ENCODE peak calls at places on chromosomes 5 and 9, in ten cellular contexts. A is endodermal cell; R is amniotic epithelial cell; N is activated CD8-positive, alpha-beta memory T cell treated with anti-CD3 and anti-CD28 coated beads for 48 hours; Y is NCI-H526 treated with DMSO at 0.1 percent for 48 hours; Z is fibroblast of pulmonary artery; G is HFF-Myc; C is dermis microvascular lymphatic vessel endothelial cell; B is bronchial epithelial cell; H is stimulated activated CD4-positive, alpha-beta T cell treated with anti-CD3 and anti-CD28 coated beads, Interleukin-12 subunit alpha, Interleukin-12 subunit beta, amount 100 ng/mL, for 48 hours. S is an unnamed sample.

GRCh38 chr5:115831163-115831768 is 10.1 kb downstream of the ATG12 start:
- DNase-seq in C (no peak), N (no peak), R (peak), H (no peak), Z (peak), Y (no peak), B (peak), A (peak), G (no peak), S (peak)

GRCh38 chr9:88530051-88530450 is 4.9 kb upstream of the NXNL2 start:
- DNase-seq in G (peak), N (no peak), A (no peak), H (no peak), Y (no peak), C (no peak), Z (peak), B (peak), R (peak), S (no peak)

GRCh38 chr5:58496488-58496887 is 5.3 kb downstream of the GAPT start:
- DNase-seq in A (peak), N (no peak), G (no peak), H (no peak), B (no peak), R (no peak), C (no peak), Z (no peak), Y (no peak), S (peak)

GRCh38 chr5:122362361-122362760 is 50.3 kb downstream of the SNCAIP start:
- DNase-seq in H (no peak), G (no peak), B (no peak), Y (no peak), R (peak), A (no peak), N (no peak), C (no peak), Z (peak), S (peak)

GRCh38 chr5:61331407-61332368 is at the start of gene ZSWIM6:
- DNase-seq in B (peak), H (peak), R (peak), A (peak), C (peak), Y (peak), N (peak), G (peak), Z (peak), S (peak)

GRCh38 chr5:111901303-111901702 is 144.3 kb upstream of the NREP start:
- DNase-seq in H (no peak), B (no peak), R (no peak), G (no peak), Z (no peak), A (no peak), C (no peak), Y (no peak), N (no peak), S (no peak)

GRCh38 chr5:146078566-146078965 is 26.8 kb downstream of the PLAC8L1 start:
- DNase-seq in N (no peak), Z (no peak), C (no peak), B (no peak), R (no peak), A (peak), Y (no peak), G (no peak), H (no peak), S (peak)

GRCh38 chr9:125632321-125633115 is 74.5 kb downstream of the MAPKAP1 start:
- DNase-seq in Y (peak), A (no peak), C (no peak), R (peak), Z (no peak), H (peak), N (peak), B (peak), G (no peak), S (no peak)

GRCh38 chr9:137947012-137947411 is 69.4 kb downstream of the CACNA1B start:
- DNase-seq in N (no peak), C (no peak), G (no peak), B (no peak), H (no peak), A (no peak), R (no peak), Y (no peak), Z (no peak), S (no peak)

GRCh38 chr5:179975713-179976030 is 68.0 kb upstream of the TBC1D9B start:
- DNase-seq in R (no peak), Y (no peak), A (no peak), G (no peak), B (no peak), H (no peak), C (no peak), Z (no peak), N (no peak), S (no peak)

GRCh38 chr5:134536876-134537275 is 11.4 kb downstream of the JADE2 start:
- DNase-seq in R (no peak), H (no peak), A (no peak), N (no peak), Y (no peak), G (no peak), C (no peak), Z (no peak), B (no peak), S (no peak)

S was measured in mesendoderm.